ENCODE peak calls at places on chromosomes 4 and X, in four cellular contexts. O is GM12878, F is K562, Y is HL-60. M is an unnamed sample.

GRCh38 chr4:140423106-140423505 is 4.3 kb downstream of the CLGN start:
- DNase-seq in O (no peak), F (no peak), Y (no peak), M (no peak)

GRCh38 chr4:6454112-6454910 is 18.1 kb downstream of the PPP2R2C start:
- DNase-seq in O (no peak), F (no peak), Y (no peak), M (no peak)

GRCh38 chrX:17846045-17846444 is 15.1 kb downstream of the RAI2 start:
- DNase-seq in O (no peak), F (no peak), Y (no peak), M (no peak)

GRCh38 chrX:73127700-73128241 is 48.5 kb upstream of the PABPC1L2A start:
- DNase-seq in O (no peak), F (no peak), Y (no peak), M (no peak)

GRCh38 chr4:148007789-148008188 is 275.9 kb downstream of the ARHGAP10 start:
- DNase-seq in O (no peak), F (no peak), Y (peak; percentile 17), M (no peak)

GRCh38 chr4:112361181-112361791 is 64.1 kb downstream of the ALPK1 start:
- DNase-seq in O (peak; percentile 82), F (no peak), Y (no peak), M (no peak)

GRCh38 chr4:21117771-21118170 is 417.5 kb downstream of the PACRGL start:
- DNase-seq in O (no peak), F (no peak), Y (no peak), M (no peak)

GRCh38 chr4:182680196-182680771 is 236.9 kb downstream of the DCTD start:
- DNase-seq in O (no peak), F (no peak), Y (no peak), M (no peak)

GRCh38 chr4:77232653-77233052 is 75.6 kb downstream of the CCNG2 start:
- DNase-seq in O (no peak), F (no peak), Y (no peak), M (no peak)

GRCh38 chrX:41019041-41019392 is 66.2 kb upstream of the USP9X start:
- DNase-seq in O (no peak), F (no peak), Y (no peak), M (no peak)

GRCh38 chrX:154444001-154444754 is at the start of gene FAM50A:
- DNase-seq in O (no peak), F (peak; percentile 88), Y (no peak), M (peak; percentile 87)

GRCh38 chr4:20591571-20592455 is 108.4 kb upstream of the PACRGL start:
- DNase-seq in O (no peak), F (no peak), Y (no peak), M (no peak)

GRCh38 chrX:43589735-43590515 is 66.2 kb upstream of the MAOA start:
- DNase-seq in O (no peak), F (no peak), Y (no peak), M (no peak)

GRCh38 chr4:5391492-5391891 is 316.9 kb downstream of the EVC2 start:
- DNase-seq in O (no peak), F (no peak), Y (no peak), M (no peak)

GRCh38 chrX:107775734-107776511 is at the start of gene TSC22D3:
- DNase-seq in O (no peak), F (peak; percentile 62), Y (no peak), M (peak; percentile 60)

GRCh38 chr4:152780267-152780811 is 585 bp downstream of the ARFIP1 start:
- DNase-seq in O (no peak), F (peak; percentile 27), Y (peak; percentile 12), M (no peak)

GRCh38 chrX:109911046-109911445 is 91.9 kb upstream of the TMEM164 start:
- DNase-seq in O (no peak), F (no peak), Y (no peak), M (no peak)

GRCh38 chrX:95762716-95763115 is 921.9 kb upstream of the DIAPH2 start:
- DNase-seq in O (no peak), F (no peak), Y (no peak), M (no peak)

GRCh38 chrX:95760356-95760755 is 924.3 kb upstream of the DIAPH2 start:
- DNase-seq in O (no peak), F (no peak), Y (no peak), M (no peak)

GRCh38 chrX:95764972-95765451 is 919.6 kb upstream of the DIAPH2 start:
- DNase-seq in O (no peak), F (peak; percentile 1), Y (no peak), M (no peak)
- TF ChIP-seq SPI1 in O (no peak), F (no peak), Y (no peak), M (no peak)

GRCh38 chrX:45479196-45479834 is 278.6 kb upstream of the DIPK2B start:
- DNase-seq in O (no peak), F (no peak), Y (no peak), M (no peak)
- TF ChIP-seq SPI1 in O (no peak), F (no peak), Y (no peak), M (no peak)

GRCh38 chr4:3466691-3467600 is 3.8 kb downstream of the DOK7 start:
- DNase-seq in O (no peak), F (no peak), Y (no peak), M (no peak)
- TF ChIP-seq SPI1 in O (no peak), F (no peak), Y (no peak), M (no peak)

GRCh38 chrX:53421772-53422090 is 723 bp downstream of the SMC1A start:
- DNase-seq in O (no peak), F (no peak), Y (no peak), M (no peak)
- TF ChIP-seq SPI1 in O (no peak), F (no peak), Y (no peak), M (no peak)

GRCh38 chr4:185209031-185209851 is at the start of gene SNX25:
- DNase-seq in O (no peak), F (peak; percentile 89), Y (no peak), M (peak; percentile 73)
- TF ChIP-seq SPI1 in O (no peak), F (no peak), Y (no peak), M (peak; percentile 8)

GRCh38 chr4:46323891-46324290 is 66.0 kb downstream of the GABRA2 start:
- DNase-seq in O (no peak), F (no peak), Y (no peak), M (no peak)

GRCh38 chr4:46329118-46329976 is 60.6 kb downstream of the GABRA2 start:
- DNase-seq in O (no peak), F (no peak), Y (no peak), M (no peak)
- TF ChIP-seq SPI1 in O (no peak), F (no peak), Y (no peak), M (no peak)